ENCODE peak calls at places on chromosomes 5 and 9, in nine cellular contexts. D is lower leg skin, W is heart left ventricle, L is breast epithelium, T is adrenal gland, A is tibial nerve, M is esophagus squamous epithelium, P is K562, G is body of pancreas. Q is an unnamed sample.

GRCh38 chr9:123033864-123034598 is 564 bp downstream of the GPR21 start:
- DNase-seq in G (no peak), D (no peak), T (no peak), W (no peak), P (no peak), A (no peak), M (no peak), L (no peak), Q (no peak)

GRCh38 chr5:124706729-124707361 is 39.6 kb downstream of the ZNF608 start:
- DNase-seq in G (peak; percentile 90), P (no peak), M (no peak), A (peak; percentile 13), L (no peak), D (no peak), W (peak; percentile 74), T (no peak), Q (no peak)

GRCh38 chr9:109863961-109864360 is 84.0 kb downstream of the PALM2AKAP2 start:
- DNase-seq in G (no peak), M (no peak), L (no peak), D (no peak), P (no peak), W (peak; percentile 53), A (no peak), T (no peak), Q (no peak)

GRCh38 chr9:100352201-100352726 is 478 bp downstream of the TEX10 start:
- DNase-seq in T (peak; percentile 52), P (peak; percentile 50), G (peak; percentile 24), W (peak; percentile 42), L (peak; percentile 23), A (peak; percentile 15), D (peak; percentile 88), M (no peak), Q (peak; percentile 51)

GRCh38 chr9:135739271-135740220 is 37.6 kb downstream of the KCNT1 start:
- DNase-seq in P (no peak), W (no peak), G (no peak), L (no peak), T (no peak), D (no peak), A (no peak), M (no peak), Q (no peak)

GRCh38 chr9:98778711-98779530 is 17.4 kb downstream of the ANKS6 start:
- DNase-seq in A (no peak), D (no peak), P (no peak), L (no peak), M (no peak), W (no peak), T (no peak), G (no peak), Q (no peak)

GRCh38 chr9:83501552-83501951 is 36.6 kb downstream of the FRMD3 start:
- DNase-seq in G (no peak), P (no peak), W (no peak), D (no peak), M (no peak), A (no peak), T (no peak), L (no peak), Q (no peak)

GRCh38 chr5:139371482-139372435 is 11.3 kb downstream of the SLC23A1 start:
- DNase-seq in T (peak; percentile 86), M (no peak), P (no peak), D (peak; percentile 56), A (no peak), W (peak; percentile 64), L (peak; percentile 12), G (no peak), Q (no peak)

GRCh38 chr9:124658165-124659017 is 112.7 kb downstream of the NR6A1 start:
- DNase-seq in L (peak; percentile 49), G (peak; percentile 85), T (peak; percentile 64), W (peak; percentile 84), D (peak; percentile 86), A (peak; percentile 31), M (no peak), P (peak; percentile 88), Q (peak; percentile 88)
- TF ChIP-seq POLR2A in L (no peak), G (peak; percentile 70), T (peak; percentile 83), W (no peak), D (no peak), A (peak; percentile 65), M (peak; percentile 50), P (peak; percentile 66), Q (peak; percentile 81)

DNA sequence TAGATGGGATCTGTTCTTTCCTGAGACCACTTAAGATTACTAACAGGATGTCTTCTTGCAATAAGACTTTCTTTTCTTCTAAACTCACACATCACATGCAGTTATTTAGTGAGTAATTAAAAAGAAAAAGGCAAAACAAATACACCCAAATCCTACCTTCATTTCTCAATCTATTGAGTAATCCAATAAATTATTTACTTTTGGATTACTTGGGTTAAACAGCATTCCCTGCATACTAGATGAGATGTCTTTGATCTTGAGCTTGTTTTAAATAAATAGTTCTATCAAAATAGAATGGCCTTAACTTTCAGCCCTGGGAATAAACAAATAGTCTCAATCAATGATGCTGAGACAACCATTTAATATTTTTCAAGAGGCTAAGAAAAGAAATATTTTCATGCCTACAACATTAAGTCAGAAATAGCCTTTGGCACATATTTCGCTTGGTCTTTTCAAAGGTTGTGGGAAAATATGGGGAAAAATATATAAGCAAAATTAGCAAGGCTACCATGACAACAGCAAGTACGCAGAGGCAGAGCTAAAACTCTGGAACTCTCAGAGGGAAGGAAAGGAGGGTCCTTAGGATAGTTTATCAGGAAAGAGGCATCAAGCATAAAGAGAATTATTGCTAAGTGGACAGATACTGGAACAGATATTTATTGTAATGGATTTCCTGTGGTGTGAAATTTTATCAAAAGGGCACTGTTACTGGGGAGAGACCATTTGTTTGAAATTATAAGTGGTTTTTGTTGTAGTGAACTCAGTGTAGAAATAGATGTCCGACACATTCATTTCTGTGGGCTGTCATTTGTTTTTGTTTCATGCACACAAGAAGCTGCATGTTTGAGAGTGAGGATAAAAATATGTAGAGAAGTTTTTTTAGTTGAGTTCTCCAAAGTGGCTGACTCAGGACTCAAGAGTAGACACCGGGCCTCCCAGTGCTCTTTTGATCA is 70.2 kb upstream of the CDH6 start:
- DNase-seq in T (no peak), A (no peak), D (no peak), M (no peak), W (no peak), P (no peak), L (no peak), G (no peak), Q (no peak)
- TF ChIP-seq POLR2A in T (no peak), A (no peak), D (no peak), M (no peak), W (no peak), P (no peak), L (no peak), G (no peak), Q (no peak)

GRCh38 chr9:76886318-76886717 is 19.6 kb downstream of the PRUNE2 start:
- DNase-seq in G (no peak), P (no peak), L (no peak), A (no peak), M (no peak), W (no peak), T (no peak), D (no peak), Q (no peak)

GRCh38 chr9:76884823-76885222 is 21.1 kb downstream of the PRUNE2 start:
- DNase-seq in L (no peak), D (no peak), M (no peak), A (no peak), T (no peak), P (no peak), G (no peak), W (no peak), Q (no peak)

GRCh38 chr9:76883341-76883740 is 22.6 kb downstream of the PRUNE2 start:
- DNase-seq in W (no peak), D (no peak), P (no peak), M (no peak), L (no peak), G (no peak), A (no peak), T (no peak), Q (no peak)

GRCh38 chr9:76887951-76888350 is 18.0 kb downstream of the PRUNE2 start:
- DNase-seq in P (no peak), T (no peak), M (no peak), G (no peak), L (no peak), W (no peak), A (no peak), D (no peak), Q (no peak)

DNA sequence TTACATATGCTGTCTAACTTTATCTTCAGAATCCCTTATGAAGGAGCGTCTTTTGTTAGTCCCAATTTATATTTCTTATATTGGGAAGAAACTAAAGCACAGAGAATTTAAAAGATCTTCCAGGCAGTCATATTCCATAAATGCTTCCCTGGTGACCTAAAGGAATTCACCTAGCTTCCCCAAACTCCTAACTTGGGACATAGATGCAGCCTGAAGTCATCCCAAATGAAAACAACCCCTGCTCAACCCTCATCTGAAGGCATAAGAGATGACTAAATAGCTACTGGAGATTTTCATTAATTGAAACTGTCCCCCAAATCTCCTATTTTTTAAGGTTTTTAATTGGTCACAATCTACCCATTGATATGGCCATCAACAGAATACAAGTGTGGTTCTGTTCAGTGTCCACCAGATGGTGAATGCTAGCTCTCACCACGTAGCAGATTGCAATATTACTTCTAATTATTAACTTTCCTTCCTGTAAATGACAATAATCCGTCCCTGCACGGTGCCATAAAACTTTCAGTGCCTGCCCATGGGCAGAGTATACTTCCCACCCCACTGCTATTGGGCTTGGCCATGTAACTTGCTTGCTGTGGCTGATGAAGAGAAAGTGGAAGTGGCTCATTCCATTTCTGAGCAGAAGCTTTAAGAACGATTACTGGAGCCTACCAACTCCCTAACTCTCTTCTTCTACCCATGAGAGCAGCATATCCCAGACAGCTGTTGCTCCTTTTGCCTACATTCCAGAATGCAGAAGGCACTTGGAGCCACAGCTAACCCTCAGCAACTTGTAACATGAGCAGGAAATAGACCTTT is 18.7 kb downstream of the PRUNE2 start:
- DNase-seq in A (no peak), D (no peak), G (no peak), M (no peak), L (no peak), W (no peak), T (no peak), P (no peak), Q (no peak)
- TF ChIP-seq POLR2A in A (no peak), D (no peak), G (no peak), M (no peak), L (no peak), W (no peak), T (no peak), P (no peak), Q (no peak)

GRCh38 chr5:113192541-113192940 is 215.9 kb downstream of the DCP2 start:
- DNase-seq in G (no peak), A (no peak), L (no peak), P (no peak), M (no peak), T (no peak), D (no peak), W (no peak), Q (no peak)

GRCh38 chr5:113189291-113189690 is 212.7 kb downstream of the DCP2 start:
- DNase-seq in A (no peak), M (no peak), P (no peak), L (no peak), G (no peak), D (no peak), W (no peak), T (no peak), Q (no peak)

GRCh38 chr5:113188454-113188853 is 211.9 kb downstream of the DCP2 start:
- DNase-seq in A (no peak), D (no peak), G (no peak), T (no peak), W (no peak), L (no peak), P (no peak), M (no peak), Q (no peak)

GRCh38 chr5:113187879-113188278 is 211.3 kb downstream of the DCP2 start:
- DNase-seq in D (no peak), G (no peak), A (no peak), P (no peak), W (no peak), T (no peak), L (no peak), M (no peak), Q (no peak)

GRCh38 chr5:113190347-113190746 is 213.7 kb downstream of the DCP2 start:
- DNase-seq in D (no peak), W (no peak), A (no peak), G (no peak), T (no peak), M (no peak), L (no peak), P (no peak), Q (peak; percentile 21)
- TF ChIP-seq POLR2A in D (no peak), W (no peak), A (no peak), G (no peak), T (no peak), M (no peak), L (no peak), P (no peak), Q (no peak)

Q was measured in H54.